ENCODE peak calls at places on chromosome 17, in four cellular contexts. J is epithelial cell of esophagus, M is AG20443, X is M059J. Q is an unnamed sample.

GRCh38 chr17:64402469-64402868 is 11.8 kb upstream of the PECAM1 start:
- DNase-seq in J (no peak), M (no peak), X (no peak), Q (no peak)

GRCh38 chr17:77961741-77962140 is 3.2 kb downstream of the TNRC6C start:
- DNase-seq in J (no peak), M (no peak), X (peak; percentile 6), Q (no peak)

GRCh38 chr17:6269474-6269873 is 165.4 kb downstream of the AIPL1 start:
- DNase-seq in J (peak; percentile 59), M (peak; percentile 40), X (peak; percentile 26), Q (peak; percentile 62)

GRCh38 chr17:44829558-44830358 is at the start of gene GJC1:
- DNase-seq in J (peak; percentile 37), M (peak; percentile 85), X (peak; percentile 59), Q (peak; percentile 29)

GRCh38 chr17:19714542-19715411 is 1.6 kb downstream of the SLC47A2 start:
- DNase-seq in J (no peak), M (no peak), X (no peak), Q (no peak)

GRCh38 chr17:81553616-81554181 is 1.5 kb upstream of the FAAP100 start:
- DNase-seq in J (peak; percentile 87), M (peak; percentile 82), X (peak; percentile 97), Q (peak; percentile 89)

GRCh38 chr17:76670020-76670707 is 26.6 kb upstream of the ST6GALNAC1 start:
- DNase-seq in M (no peak), X (peak; percentile 48), J (peak; percentile 73), Q (peak; percentile 34)

GRCh38 chr17:76540381-76541300 is 797 bp downstream of the PRCD start:
- DNase-seq in X (peak; percentile 67), M (peak; percentile 98), J (peak; percentile 96), Q (peak; percentile 96)

GRCh38 chr17:3576970-3577369 is 19.4 kb upstream of the TRPV3 start:
- DNase-seq in M (no peak), X (no peak), J (no peak), Q (no peak)

GRCh38 chr17:82239926-82240505 is 11.2 kb downstream of the SLC16A3 start:
- DNase-seq in M (no peak), X (no peak), J (no peak), Q (no peak)

GRCh38 chr17:41048441-41048840 is 1.3 kb upstream of the KRTAP2-1 start:
- DNase-seq in X (peak; percentile 94), J (peak; percentile 53), M (peak; percentile 79), Q (no peak)

GRCh38 chr17:68794636-68795503 is 160.3 kb downstream of the ABCA8 start:
- DNase-seq in M (peak; percentile 29), X (peak; percentile 37), J (peak; percentile 16), Q (peak; percentile 26)

GRCh38 chr17:9389116-9389515 is 186.5 kb downstream of the STX8 start:
- DNase-seq in M (peak; percentile 68), X (peak; percentile 87), J (peak; percentile 99), Q (peak; percentile 80)

GRCh38 chr17:28335959-28336871 is 654 bp downstream of the TNFAIP1 start:
- DNase-seq in M (peak; percentile 79), J (peak; percentile 95), X (peak; percentile 93), Q (peak; percentile 86)

GRCh38 chr17:46984341-46984740 is 5.3 kb upstream of the RPRML start:
- DNase-seq in M (no peak), X (no peak), J (no peak), Q (no peak)

GRCh38 chr17:47120521-47121095 is 68.5 kb downstream of the CDC27 start:
- DNase-seq in M (peak; percentile 62), X (peak; percentile 49), J (peak; percentile 16), Q (no peak)

GRCh38 chr17:40646791-40647548 is 648 bp downstream of the SMARCE1 start:
- DNase-seq in M (peak; percentile 65), X (no peak), J (peak; percentile 39), Q (peak; percentile 7)

GRCh38 chr17:50554201-50554600 is 6.3 kb upstream of the CACNA1G start:
- DNase-seq in J (no peak), X (no peak), M (no peak), Q (no peak)

GRCh38 chr17:65533056-65533745 is 28.2 kb downstream of the AXIN2 start:
- DNase-seq in J (no peak), M (no peak), X (no peak), Q (no peak)

GRCh38 chr17:82520041-82520910 is 744 bp downstream of the FOXK2 start:
- DNase-seq in X (no peak), J (peak; percentile 41), M (peak; percentile 52), Q (peak; percentile 30)

GRCh38 chr17:58236394-58236793 is 2.0 kb upstream of the LPO start:
- DNase-seq in X (no peak), M (no peak), J (no peak), Q (no peak)

GRCh38 chr17:81923302-81924260 is 4.0 kb downstream of the MAFG start:
- DNase-seq in J (peak; percentile 81), M (peak; percentile 83), X (no peak), Q (peak; percentile 84)

GRCh38 chr17:40564195-40564882 is 933 bp downstream of the CCR7 start:
- DNase-seq in M (no peak), X (peak; percentile 9), J (no peak), Q (no peak)

Q was measured in MCF 10A.